ENCODE peak calls at places on chromosomes 3 and 15, in five cellular contexts. K is neural crest cell, X is progenitor cell of endocrine pancreas, E is MCF 10A, Y is GM23248. I is an unnamed sample.

GRCh38 chr3:112459750-112460149 is 39.5 kb downstream of the BTLA start:
- DNase-seq in K (no peak), X (no peak), E (no peak), Y (no peak), I (no peak)

GRCh38 chr3:94440767-94441493 is 378.1 kb downstream of the NSUN3 start:
- DNase-seq in K (no peak), X (no peak), E (peak; percentile 51), Y (peak; percentile 49), I (peak; percentile 90)

GRCh38 chr3:63960048-63960711 is 48.0 kb upstream of the SCAANT1 start:
- DNase-seq in K (no peak), X (no peak), E (peak; percentile 78), Y (peak; percentile 85), I (peak; percentile 69)

GRCh38 chr15:27353837-27354236 is 382.9 kb downstream of the GABRG3 start:
- DNase-seq in K (no peak), X (no peak), E (no peak), Y (peak; percentile 29), I (no peak)

GRCh38 chr3:106261915-106262683 is 393.3 kb upstream of the CBLB start:
- DNase-seq in K (no peak), X (no peak), E (no peak), Y (peak; percentile 78), I (peak; percentile 67)

GRCh38 chr3:127717357-127718243 is 44.8 kb downstream of the ABTB1 start:
- DNase-seq in K (no peak), X (no peak), E (no peak), Y (peak; percentile 44), I (no peak)

GRCh38 chr3:45057557-45057956 is 31.5 kb downstream of the CLEC3B start:
- DNase-seq in K (no peak), X (no peak), E (no peak), Y (no peak), I (peak; percentile 47)

GRCh38 chr3:51799879-51800757 is 21.1 kb upstream of the IQCF6 start:
- DNase-seq in K (peak; percentile 45), X (no peak), E (peak; percentile 77), Y (peak; percentile 87), I (peak; percentile 75)

GRCh38 chr15:65095011-65095746 is 18.6 kb downstream of the KBTBD13 start:
- DNase-seq in K (no peak), X (no peak), E (no peak), Y (no peak), I (no peak)

GRCh38 chr15:89999676-90000174 is 1.4 kb upstream of the ZNF710 start:
- DNase-seq in K (peak; percentile 49), X (no peak), E (peak; percentile 66), Y (peak; percentile 53), I (peak; percentile 78)

GRCh38 chr15:93041159-93041547 is 47.9 kb downstream of the RGMA start:
- DNase-seq in K (no peak), X (no peak), E (no peak), Y (no peak), I (no peak)

GRCh38 chr3:19825175-19825574 is 108.8 kb downstream of the EFHB start:
- DNase-seq in K (no peak), X (no peak), E (no peak), Y (no peak), I (no peak)

GRCh38 chr3:74491874-74492273 is 122.6 kb downstream of the CNTN3 start:
- DNase-seq in K (no peak), X (no peak), E (peak; percentile 6), Y (peak; percentile 9), I (no peak)

GRCh38 chr3:156256256-156256655 is 135.9 kb downstream of the KCNAB1 start:
- DNase-seq in K (no peak), X (no peak), E (no peak), Y (no peak), I (no peak)

GRCh38 chr15:25678498-25678865 is 184.6 kb downstream of the ATP10A start:
- DNase-seq in K (no peak), X (no peak), E (no peak), Y (no peak), I (no peak)

GRCh38 chr15:57559875-57560274 is 31.8 kb upstream of the MYZAP start:
- DNase-seq in K (peak; percentile 73), X (peak; percentile 67), E (peak; percentile 81), Y (peak; percentile 59), I (peak; percentile 69)

GRCh38 chr3:88307666-88308065 is 157.9 kb downstream of the C3orf38 start:
- DNase-seq in K (no peak), X (no peak), E (no peak), Y (no peak), I (no peak)

GRCh38 chr3:34264650-34265049 is 466.2 kb downstream of the PDCD6IP start:
- DNase-seq in K (no peak), X (no peak), E (no peak), Y (no peak), I (no peak)

GRCh38 chr3:70980646-70981031 is 602.9 kb downstream of the FOXP1 start:
- DNase-seq in K (no peak), X (no peak), E (no peak), Y (no peak), I (no peak)

GRCh38 chr15:25417604-25418003 is 21.2 kb downstream of the UBE3A start:
- DNase-seq in K (no peak), X (no peak), E (no peak), Y (no peak), I (no peak)

GRCh38 chr3:184237772-184238171 is 8.4 kb downstream of the VWA5B2 start:
- DNase-seq in K (no peak), X (no peak), E (no peak), Y (no peak), I (no peak)

GRCh38 chr3:14513566-14514322 is 26.4 kb downstream of the GRIP2 start:
- DNase-seq in K (no peak), X (no peak), E (no peak), Y (no peak), I (no peak)

GRCh38 chr3:126891791-126892190 is 91.1 kb upstream of the PLXNA1 start:
- DNase-seq in K (no peak), X (no peak), E (no peak), Y (no peak), I (no peak)

GRCh38 chr3:46928297-46928696 is 48.2 kb downstream of the CCDC12 start:
- DNase-seq in K (no peak), X (no peak), E (no peak), Y (no peak), I (no peak)

GRCh38 chr15:81274932-81275341 is 49.0 kb downstream of the STARD5 start:
- DNase-seq in K (peak; percentile 83), X (peak; percentile 59), E (peak; percentile 87), Y (peak; percentile 81), I (peak; percentile 74)

GRCh38 chr3:62277470-62277869 is 95.9 kb downstream of the FEZF2 start:
- DNase-seq in K (no peak), X (no peak), E (no peak), Y (no peak), I (no peak)

GRCh38 chr15:101133751-101134261 is 118.0 kb downstream of the CHSY1 start:
- DNase-seq in K (no peak), X (no peak), E (no peak), Y (no peak), I (no peak)

GRCh38 chr3:78165876-78166275 is 1126.0 kb downstream of the ROBO2 start:
- DNase-seq in K (no peak), X (no peak), E (no peak), Y (no peak), I (peak; percentile 23)

GRCh38 chr3:42052132-42052866 is 38.9 kb upstream of the TRAK1 start:
- DNase-seq in K (no peak), X (no peak), E (no peak), Y (peak; percentile 93), I (peak; percentile 56)

GRCh38 chr15:63514533-63514943 is 10.1 kb downstream of the USP3 start:
- DNase-seq in K (no peak), X (no peak), E (peak; percentile 93), Y (peak; percentile 90), I (peak; percentile 79)

GRCh38 chr3:56725175-56725574 is 42.1 kb upstream of the TASOR start:
- DNase-seq in K (no peak), X (no peak), E (no peak), Y (no peak), I (no peak)

GRCh38 chr3:157531301-157531660 is 28.1 kb upstream of the VEPH1 start:
- DNase-seq in K (no peak), X (no peak), E (no peak), Y (peak; percentile 71), I (peak; percentile 71)

I was measured in ELR.